ENCODE peak calls at places on chromosome 21, in seven cellular contexts. K is astrocyte of the spinal cord, S is mesothelial cell of epicardium, N is fibroblast of mammary gland, A is HCT116, X is fibroblast of lung, G is epithelial cell of esophagus. Z is an unnamed sample.

GRCh38 chr21:40658237-40658636 is 188.7 kb downstream of the DSCAM start:
- DNase-seq in G (no peak), K (no peak), N (no peak), S (no peak), X (no peak), A (no peak), Z (no peak)

GRCh38 chr21:39471598-39471997 is 19.8 kb downstream of the SH3BGR start:
- DNase-seq in X (no peak), A (no peak), G (no peak), N (no peak), K (no peak), S (no peak), Z (no peak)

GRCh38 chr21:38631171-38631570 is 132.9 kb upstream of the ERG start:
- DNase-seq in K (peak; percentile 59), X (peak; percentile 93), S (no peak), A (no peak), N (peak; percentile 54), G (peak; percentile 24), Z (no peak)

GRCh38 chr21:43935711-43936110 is 70.7 kb downstream of the AGPAT3 start:
- DNase-seq in G (no peak), X (no peak), K (no peak), S (no peak), A (no peak), N (no peak), Z (no peak)

GRCh38 chr21:41803316-41803715 is 36.5 kb upstream of the RIPK4 start:
- DNase-seq in A (no peak), N (no peak), K (peak; percentile 15), G (no peak), X (no peak), S (no peak), Z (no peak)

GRCh38 chr21:33028759-33029511 is 3.2 kb downstream of the OLIG2 start:
- DNase-seq in G (no peak), A (no peak), X (no peak), K (no peak), N (no peak), S (no peak), Z (no peak)

GRCh38 chr21:42160950-42161225 is 58.1 kb upstream of the ABCG1 start:
- DNase-seq in S (peak; percentile 24), A (no peak), N (no peak), G (no peak), K (no peak), X (no peak), Z (no peak)

GRCh38 chr21:46191257-46191685 is 7.0 kb upstream of the SPATC1L start:
- DNase-seq in S (peak; percentile 29), N (peak; percentile 90), K (peak; percentile 74), X (peak; percentile 79), G (peak; percentile 75), A (no peak), Z (no peak)

GRCh38 chr21:43312011-43312410 is 114.9 kb downstream of the SIK1 start:
- DNase-seq in X (no peak), N (no peak), A (no peak), S (no peak), K (no peak), G (peak; percentile 39), Z (no peak)

GRCh38 chr21:33030633-33031032 is 4.9 kb downstream of the OLIG2 start:
- DNase-seq in S (no peak), A (no peak), X (no peak), N (no peak), K (no peak), G (no peak), Z (no peak)

GRCh38 chr21:15301736-15302135 is 236.9 kb upstream of the NRIP1 start:
- DNase-seq in A (no peak), K (peak; percentile 71), G (peak; percentile 22), X (peak; percentile 71), S (no peak), N (no peak), Z (no peak)

GRCh38 chr21:41754481-41754891 is 12.4 kb downstream of the RIPK4 start:
- DNase-seq in N (no peak), K (no peak), X (no peak), S (no peak), A (no peak), G (no peak), Z (no peak)

GRCh38 chr21:43918385-43918947 is 53.4 kb downstream of the AGPAT3 start:
- DNase-seq in G (no peak), X (no peak), N (no peak), K (no peak), A (no peak), S (no peak), Z (no peak)

GRCh38 chr21:42061866-42062542 is 9.1 kb upstream of the UMODL1 start:
- DNase-seq in K (no peak), N (no peak), A (no peak), X (no peak), G (no peak), S (no peak), Z (no peak)

GRCh38 chr21:43961382-43961909 is 50.7 kb upstream of the TRAPPC10 start:
- DNase-seq in K (no peak), A (no peak), S (no peak), G (no peak), N (no peak), X (no peak), Z (no peak)

GRCh38 chr21:31176080-31176551 is 137.8 kb upstream of the KRTAP19-8 start:
- DNase-seq in X (no peak), G (no peak), A (no peak), S (no peak), N (no peak), K (no peak), Z (no peak)

GRCh38 chr21:17789085-17789484 is 30.1 kb downstream of the C21orf91 start:
- DNase-seq in K (no peak), A (no peak), G (no peak), X (no peak), N (no peak), S (no peak), Z (no peak)

GRCh38 chr21:24727803-24728425 is 879.4 kb downstream of the MRPL39 start:
- DNase-seq in K (no peak), G (no peak), X (peak; percentile 0), N (no peak), A (no peak), S (no peak), Z (no peak)

GRCh38 chr21:33848252-33848953 is 67.2 kb downstream of the ATP5PO start:
- DNase-seq in N (no peak), G (peak; percentile 92), A (no peak), X (no peak), K (no peak), S (no peak), Z (no peak)

GRCh38 chr21:39630191-39630591 is 17.5 kb downstream of the B3GALT5 start:
- DNase-seq in A (peak; percentile 68), S (no peak), K (peak; percentile 69), N (peak; percentile 78), X (peak; percentile 80), G (peak; percentile 51), Z (no peak)

GRCh38 chr21:38234395-38235142 is 22.2 kb upstream of the KCNJ15 start:
- DNase-seq in G (peak; percentile 98), X (no peak), A (no peak), K (no peak), S (no peak), N (no peak), Z (no peak)

GRCh38 chr21:23639726-23640125 is 1967.6 kb downstream of the MRPL39 start:
- DNase-seq in N (no peak), X (no peak), G (peak; percentile 14), A (no peak), S (no peak), K (no peak), Z (no peak)

GRCh38 chr21:18147678-18148077 is 97.0 kb upstream of the CHODL start:
- DNase-seq in N (no peak), A (no peak), K (no peak), S (no peak), X (no peak), G (peak; percentile 23), Z (no peak)

GRCh38 chr21:39885119-39885848 is 18.0 kb downstream of the PCP4 start:
- DNase-seq in S (no peak), A (no peak), N (no peak), X (peak; percentile 21), K (peak; percentile 28), G (no peak), Z (no peak)

GRCh38 chr21:15212214-15212613 is 147.4 kb upstream of the NRIP1 start:
- DNase-seq in X (no peak), K (no peak), N (no peak), A (no peak), S (no peak), G (no peak), Z (no peak)

GRCh38 chr21:26842300-26842699 is 2.9 kb downstream of the ADAMTS1 start:
- DNase-seq in N (peak; percentile 79), G (no peak), A (no peak), K (no peak), S (no peak), X (peak; percentile 30), Z (no peak)

GRCh38 chr21:26842976-26843911 is 2.0 kb downstream of the ADAMTS1 start:
- DNase-seq in N (peak; percentile 97), X (peak; percentile 94), G (peak; percentile 96), K (peak; percentile 97), S (peak; percentile 88), A (no peak), Z (no peak)

GRCh38 chr21:26840206-26840605 is 5.0 kb downstream of the ADAMTS1 start:
- DNase-seq in K (no peak), X (no peak), N (no peak), G (no peak), A (no peak), S (no peak), Z (no peak)

GRCh38 chr21:26843912-26844257 is 1.3 kb downstream of the ADAMTS1 start:
- DNase-seq in N (peak; percentile 67), A (no peak), S (no peak), G (peak; percentile 54), X (peak; percentile 89), K (peak; percentile 87), Z (no peak)

DNA sequence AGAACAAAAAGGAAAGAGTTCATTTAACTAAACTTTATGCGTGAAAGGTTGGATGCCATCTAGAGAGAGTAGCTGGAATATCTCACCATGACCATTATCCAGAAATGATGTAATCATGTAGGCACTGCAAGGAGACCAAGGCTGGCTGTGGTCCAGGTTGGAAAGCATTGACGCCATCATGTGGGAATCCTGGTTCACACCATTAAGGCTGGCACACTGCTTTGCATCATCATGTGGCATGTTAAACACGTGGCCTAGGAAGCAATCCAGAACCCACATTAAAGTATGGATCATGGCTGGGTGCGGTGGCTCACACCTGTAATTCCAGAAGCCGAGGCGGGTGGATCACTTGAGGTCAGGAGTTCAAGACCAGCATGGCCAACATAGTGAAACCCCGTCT is 4.3 kb downstream of the ADAMTS1 start:
- DNase-seq in K (peak; percentile 80), N (peak; percentile 86), A (no peak), S (no peak), G (peak; percentile 95), X (peak; percentile 76), Z (no peak)
- TF ChIP-seq CTCF in K (no peak), N (peak; percentile 9), A (no peak), S (no peak), G (peak; percentile 30), X (no peak), Z (no peak)

GRCh38 chr21:16460936-16461335 is 731.2 kb downstream of the USP25 start:
- DNase-seq in N (no peak), G (no peak), S (no peak), X (no peak), A (no peak), K (no peak), Z (no peak)
- TF ChIP-seq CTCF in N (no peak), G (no peak), S (no peak), X (no peak), A (no peak), K (peak; percentile 8), Z (no peak)

GRCh38 chr21:44987301-44987885 is 47.6 kb downstream of the SLX9 start:
- DNase-seq in X (no peak), N (no peak), K (no peak), S (no peak), G (no peak), A (no peak), Z (no peak)
- TF ChIP-seq CTCF in X (no peak), N (no peak), K (no peak), S (no peak), G (no peak), A (no peak), Z (no peak)

GRCh38 chr21:29232601-29233541 is 65.9 kb upstream of the BACH1 start:
- DNase-seq in K (peak; percentile 67), G (peak; percentile 70), S (no peak), A (no peak), N (peak; percentile 72), X (peak; percentile 77), Z (no peak)
- TF ChIP-seq CTCF in K (no peak), G (no peak), S (no peak), A (no peak), N (peak; percentile 8), X (no peak), Z (no peak)